ENCODE peak calls at places on chromosomes 11 and 22, in five cellular contexts. One of them, this sample, is unnamed.

GRCh38 chr11:69293819-69294505 is at the start of gene MYEOV:
- DNase-seq in osteoblast: peak; percentile 93
- DNase-seq in HFFc6: no peak
- DNase-seq in fibroblast of pulmonary artery: peak; percentile 38
- DNase-seq in AG04449: no peak
- DNase-seq in this sample: peak; percentile 42

GRCh38 chr11:27171391-27171790 is 130.8 kb downstream of the BBOX1 start:
- DNase-seq in osteoblast: no peak
- DNase-seq in HFFc6: peak; percentile 17
- DNase-seq in fibroblast of pulmonary artery: no peak
- DNase-seq in AG04449: no peak
- DNase-seq in this sample: no peak

GRCh38 chr11:10498426-10499250 is 42.3 kb downstream of the RNF141 start:
- DNase-seq in osteoblast: no peak
- DNase-seq in HFFc6: no peak
- DNase-seq in fibroblast of pulmonary artery: no peak
- DNase-seq in AG04449: no peak
- DNase-seq in this sample: no peak

GRCh38 chr11:134517621-134518293 is 105.7 kb upstream of the B3GAT1 start:
- DNase-seq in osteoblast: no peak
- DNase-seq in HFFc6: no peak
- DNase-seq in fibroblast of pulmonary artery: no peak
- DNase-seq in AG04449: no peak
- DNase-seq in this sample: peak; percentile 33

GRCh38 chr11:9516113-9516512 is 55.3 kb downstream of the ZNF143 start:
- DNase-seq in osteoblast: peak; percentile 37
- DNase-seq in HFFc6: no peak
- DNase-seq in fibroblast of pulmonary artery: no peak
- DNase-seq in AG04449: no peak
- DNase-seq in this sample: no peak

GRCh38 chr11:36054628-36055027 is 110.8 kb downstream of the LDLRAD3 start:
- DNase-seq in osteoblast: no peak
- DNase-seq in HFFc6: no peak
- DNase-seq in fibroblast of pulmonary artery: no peak
- DNase-seq in AG04449: no peak
- DNase-seq in this sample: no peak

GRCh38 chr11:36333897-36334296 is 37.8 kb downstream of the PRR5L start:
- DNase-seq in osteoblast: no peak
- DNase-seq in HFFc6: peak; percentile 50
- DNase-seq in fibroblast of pulmonary artery: peak; percentile 62
- DNase-seq in AG04449: no peak
- DNase-seq in this sample: no peak

GRCh38 chr22:50250555-50251471 is at the start of gene HDAC10:
- DNase-seq in osteoblast: peak; percentile 100
- DNase-seq in HFFc6: peak; percentile 64
- DNase-seq in fibroblast of pulmonary artery: peak; percentile 73
- DNase-seq in AG04449: no peak
- DNase-seq in this sample: no peak

GRCh38 chr11:30585067-30585891 is 874 bp downstream of the MPPED2 start:
- DNase-seq in osteoblast: peak; percentile 77
- DNase-seq in HFFc6: no peak
- DNase-seq in fibroblast of pulmonary artery: no peak
- DNase-seq in AG04449: no peak
- DNase-seq in this sample: peak; percentile 59

GRCh38 chr22:20578707-20579106 is 71.3 kb downstream of the MED15 start:
- DNase-seq in osteoblast: peak; percentile 17
- DNase-seq in HFFc6: no peak
- DNase-seq in fibroblast of pulmonary artery: no peak
- DNase-seq in AG04449: no peak
- DNase-seq in this sample: no peak

GRCh38 chr22:19646383-19646782 is 67.9 kb upstream of the SEPTIN5 start:
- DNase-seq in osteoblast: no peak
- DNase-seq in HFFc6: no peak
- DNase-seq in fibroblast of pulmonary artery: no peak
- DNase-seq in AG04449: no peak
- DNase-seq in this sample: no peak

GRCh38 chr22:49753961-49754673 is 73.6 kb downstream of the BRD1 start:
- DNase-seq in osteoblast: peak; percentile 84
- DNase-seq in HFFc6: no peak
- DNase-seq in fibroblast of pulmonary artery: no peak
- DNase-seq in AG04449: no peak
- DNase-seq in this sample: peak; percentile 87

GRCh38 chr22:38924197-38924952 is 33.0 kb upstream of the APOBEC3A start:
- DNase-seq in osteoblast: peak; percentile 94
- DNase-seq in HFFc6: peak; percentile 82
- DNase-seq in fibroblast of pulmonary artery: peak; percentile 90
- DNase-seq in AG04449: peak; percentile 59
- DNase-seq in this sample: no peak

GRCh38 chr22:38461414-38462081 is 6.3 kb upstream of the KDELR3 start:
- DNase-seq in osteoblast: peak; percentile 98
- DNase-seq in HFFc6: peak; percentile 76
- DNase-seq in fibroblast of pulmonary artery: peak; percentile 82
- DNase-seq in AG04449: no peak
- DNase-seq in this sample: peak; percentile 90

GRCh38 chr11:17343907-17344306 is 7.7 kb upstream of the NCR3LG1 start:
- DNase-seq in osteoblast: peak; percentile 83
- DNase-seq in HFFc6: peak; percentile 85
- DNase-seq in fibroblast of pulmonary artery: peak; percentile 84
- DNase-seq in AG04449: peak; percentile 53
- DNase-seq in this sample: no peak

GRCh38 chr11:26028294-26028954 is 303.5 kb upstream of the ANO3 start:
- DNase-seq in osteoblast: no peak
- DNase-seq in HFFc6: peak; percentile 10
- DNase-seq in fibroblast of pulmonary artery: peak; percentile 45
- DNase-seq in AG04449: peak; percentile 9
- DNase-seq in this sample: no peak

GRCh38 chr11:1121343-1122331 is 36.1 kb upstream of the MUC5AC start:
- DNase-seq in osteoblast: peak; percentile 89
- DNase-seq in HFFc6: no peak
- DNase-seq in fibroblast of pulmonary artery: no peak
- DNase-seq in AG04449: no peak
- DNase-seq in this sample: no peak

GRCh38 chr22:20130739-20131592 is 638 bp upstream of the ZDHHC8 start:
- DNase-seq in osteoblast: peak; percentile 99
- DNase-seq in HFFc6: peak; percentile 42
- DNase-seq in fibroblast of pulmonary artery: peak; percentile 77
- DNase-seq in AG04449: no peak
- DNase-seq in this sample: no peak

GRCh38 chr11:132541794-132542193 is 990.5 kb downstream of the OPCML start:
- DNase-seq in osteoblast: no peak
- DNase-seq in HFFc6: no peak
- DNase-seq in fibroblast of pulmonary artery: no peak
- DNase-seq in AG04449: no peak
- DNase-seq in this sample: no peak

GRCh38 chr22:28882545-28882877 is 861 bp upstream of the ZNRF3 start:
- DNase-seq in osteoblast: no peak
- DNase-seq in HFFc6: no peak
- DNase-seq in fibroblast of pulmonary artery: peak; percentile 18
- DNase-seq in AG04449: no peak
- DNase-seq in this sample: no peak

DNA sequence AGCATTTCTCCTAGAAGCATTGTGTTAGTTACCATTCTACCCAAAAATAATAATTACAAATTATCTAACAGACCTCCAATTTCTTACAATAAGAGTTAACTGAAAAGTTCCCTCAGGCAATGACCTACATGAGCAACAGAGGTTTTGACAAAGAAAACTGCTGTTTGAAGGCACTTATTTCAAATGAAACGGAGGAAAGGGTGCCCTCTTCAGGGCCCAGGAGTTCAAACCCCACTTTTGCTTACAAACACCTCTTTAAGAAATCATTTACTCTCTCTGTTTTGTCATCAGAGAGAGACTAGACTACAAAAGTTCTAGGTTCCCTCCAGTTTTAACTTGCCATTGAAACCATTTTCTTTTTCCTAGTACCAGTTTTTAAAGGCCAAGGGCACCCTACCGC is 56.7 kb downstream of the AMBRA1 start:
- DNase-seq in osteoblast: no peak
- DNase-seq in HFFc6: peak; percentile 12
- DNase-seq in fibroblast of pulmonary artery: no peak
- DNase-seq in AG04449: no peak
- DNase-seq in this sample: no peak
- TF ChIP-seq CTCF in osteoblast: peak; percentile 31
- TF ChIP-seq CTCF in HFFc6: no peak
- TF ChIP-seq CTCF in fibroblast of pulmonary artery: peak; percentile 18
- TF ChIP-seq CTCF in AG04449: peak; percentile 13
- TF ChIP-seq CTCF in this sample: no peak

DNA sequence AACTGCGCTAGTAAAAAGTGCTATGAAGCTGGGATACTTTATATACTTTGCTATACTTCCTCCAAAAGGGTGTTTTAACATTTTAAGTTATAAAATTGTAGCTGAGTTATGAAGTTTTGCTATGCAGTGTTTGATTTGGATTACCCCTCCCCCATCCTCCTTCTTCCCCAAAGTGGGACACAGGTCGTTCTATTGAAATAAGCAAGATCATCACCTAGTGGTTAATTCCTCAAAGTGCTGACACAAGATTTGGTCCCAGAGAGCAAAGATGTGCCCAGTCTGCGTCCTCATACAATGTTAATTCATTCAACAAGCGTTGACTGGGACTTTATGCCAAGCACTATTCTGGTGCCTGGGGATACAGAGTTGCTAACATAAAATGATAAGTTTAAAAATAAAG is 78.5 kb downstream of the SPON1 start:
- DNase-seq in osteoblast: no peak
- DNase-seq in HFFc6: no peak
- DNase-seq in fibroblast of pulmonary artery: no peak
- DNase-seq in AG04449: no peak
- DNase-seq in this sample: no peak
- TF ChIP-seq CTCF in osteoblast: peak; percentile 35
- TF ChIP-seq CTCF in HFFc6: peak; percentile 59
- TF ChIP-seq CTCF in fibroblast of pulmonary artery: peak; percentile 6
- TF ChIP-seq CTCF in AG04449: no peak
- TF ChIP-seq CTCF in this sample: peak; percentile 23

GRCh38 chr11:81377418-81377817 is 1356.2 kb downstream of the FAM181B start:
- DNase-seq in osteoblast: no peak
- DNase-seq in HFFc6: no peak
- DNase-seq in fibroblast of pulmonary artery: no peak
- DNase-seq in AG04449: no peak
- DNase-seq in this sample: no peak
- TF ChIP-seq CTCF in osteoblast: no peak
- TF ChIP-seq CTCF in HFFc6: no peak
- TF ChIP-seq CTCF in fibroblast of pulmonary artery: no peak
- TF ChIP-seq CTCF in AG04449: no peak
- TF ChIP-seq CTCF in this sample: no peak

GRCh38 chr11:61293869-61294716 is 1.0 kb downstream of the VWCE start:
- DNase-seq in osteoblast: peak; percentile 95
- DNase-seq in HFFc6: peak; percentile 52
- DNase-seq in fibroblast of pulmonary artery: peak; percentile 66
- DNase-seq in AG04449: no peak
- DNase-seq in this sample: no peak
- TF ChIP-seq CTCF in osteoblast: peak; percentile 21
- TF ChIP-seq CTCF in HFFc6: peak; percentile 63
- TF ChIP-seq CTCF in fibroblast of pulmonary artery: no peak
- TF ChIP-seq CTCF in AG04449: peak; percentile 11
- TF ChIP-seq CTCF in this sample: no peak

GRCh38 chr11:66958232-66958955 is at the start of gene PC:
- DNase-seq in osteoblast: peak; percentile 100
- DNase-seq in HFFc6: peak; percentile 100
- DNase-seq in fibroblast of pulmonary artery: peak; percentile 100
- DNase-seq in AG04449: peak; percentile 98
- DNase-seq in this sample: peak; percentile 99

GRCh38 chr11:66953431-66953833 is 4.8 kb downstream of the PC start:
- DNase-seq in osteoblast: no peak
- DNase-seq in HFFc6: no peak
- DNase-seq in fibroblast of pulmonary artery: no peak
- DNase-seq in AG04449: no peak
- DNase-seq in this sample: no peak

GRCh38 chr11:66958956-66959274 is 732 bp upstream of the PC start:
- DNase-seq in osteoblast: no peak
- DNase-seq in HFFc6: no peak
- DNase-seq in fibroblast of pulmonary artery: no peak
- DNase-seq in AG04449: no peak
- DNase-seq in this sample: no peak

GRCh38 chr11:66957971-66958231 is 282 bp downstream of the PC start:
- DNase-seq in osteoblast: peak; percentile 69
- DNase-seq in HFFc6: no peak
- DNase-seq in fibroblast of pulmonary artery: no peak
- DNase-seq in AG04449: no peak
- DNase-seq in this sample: no peak

GRCh38 chr11:66956689-66957290 is 1.4 kb downstream of the PC start:
- DNase-seq in osteoblast: peak; percentile 96
- DNase-seq in HFFc6: peak; percentile 50
- DNase-seq in fibroblast of pulmonary artery: peak; percentile 60
- DNase-seq in AG04449: no peak
- DNase-seq in this sample: no peak
- TF ChIP-seq CTCF in osteoblast: peak; percentile 31
- TF ChIP-seq CTCF in HFFc6: peak; percentile 30
- TF ChIP-seq CTCF in fibroblast of pulmonary artery: peak; percentile 12
- TF ChIP-seq CTCF in AG04449: peak; percentile 49
- TF ChIP-seq CTCF in this sample: peak; percentile 56

DNA sequence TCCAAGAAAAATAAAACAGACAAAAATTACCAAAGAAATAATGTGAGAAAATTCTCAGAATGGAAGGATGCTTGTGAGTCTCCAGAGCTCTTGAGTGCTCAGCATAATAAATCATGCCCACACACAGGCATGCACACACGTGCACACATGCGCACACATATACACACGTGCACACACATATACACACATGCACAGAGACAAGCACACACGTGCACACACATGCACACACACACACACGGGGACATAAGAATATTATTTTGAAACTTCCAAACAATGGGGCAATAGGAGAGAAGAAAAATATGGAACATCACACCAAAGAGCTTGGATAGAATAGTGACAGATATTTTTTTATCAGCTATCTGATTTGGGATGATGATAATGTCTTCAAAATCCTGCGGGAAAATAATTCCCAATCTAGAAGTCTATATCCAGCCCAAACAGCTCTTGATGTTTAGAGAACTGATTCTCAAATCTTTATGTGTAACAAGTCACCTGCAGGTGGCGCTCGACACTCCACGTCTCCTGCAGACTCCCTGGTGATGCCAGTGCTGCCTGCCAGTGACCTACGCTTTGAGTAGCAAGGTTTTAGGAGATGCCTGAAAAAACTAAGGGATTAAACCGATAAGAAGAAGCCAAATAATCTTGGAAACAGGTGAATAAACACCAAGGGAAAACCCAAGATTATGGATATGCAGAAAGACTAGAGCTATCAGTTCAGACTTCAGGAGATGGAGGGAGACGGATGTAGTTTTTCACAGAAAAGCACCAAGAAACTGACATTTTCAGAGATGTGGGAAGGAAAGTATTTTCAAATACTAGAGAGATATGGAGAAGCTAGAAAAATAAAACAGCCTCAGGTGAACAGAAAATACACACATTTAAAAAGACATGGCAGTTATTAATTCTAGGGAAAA is 743.6 kb downstream of the ETS1 start:
- DNase-seq in osteoblast: peak; percentile 83
- DNase-seq in HFFc6: peak; percentile 62
- DNase-seq in fibroblast of pulmonary artery: peak; percentile 82
- DNase-seq in AG04449: peak; percentile 16
- DNase-seq in this sample: no peak
- TF ChIP-seq CTCF in osteoblast: peak; percentile 87
- TF ChIP-seq CTCF in HFFc6: peak; percentile 95
- TF ChIP-seq CTCF in fibroblast of pulmonary artery: peak; percentile 79
- TF ChIP-seq CTCF in AG04449: peak; percentile 75
- TF ChIP-seq CTCF in this sample: peak; percentile 95

GRCh38 chr11:123302751-123303195 is 107.7 kb upstream of the CLMP start:
- DNase-seq in osteoblast: peak; percentile 85
- DNase-seq in HFFc6: peak; percentile 72
- DNase-seq in fibroblast of pulmonary artery: peak; percentile 54
- DNase-seq in AG04449: no peak
- DNase-seq in this sample: no peak
- TF ChIP-seq CTCF in osteoblast: peak; percentile 37
- TF ChIP-seq CTCF in HFFc6: peak; percentile 69
- TF ChIP-seq CTCF in fibroblast of pulmonary artery: peak; percentile 15
- TF ChIP-seq CTCF in AG04449: peak; percentile 44
- TF ChIP-seq CTCF in this sample: peak; percentile 63

This sample was measured in chondrocyte.